ENCODE peak calls at places on chromosomes 2 and 18, in seven cellular contexts. One of them, this sample, is unnamed.

GRCh38 chr2:44635725-44636124 is 274.0 kb downstream of the CAMKMT start:
- DNase-seq in activated T-cell treated with anti-CD3 and anti-CD28 coated beads, Interleukin-2, amount 50 U/mL, for 4 hours: no peak
- DNase-seq in right cardiac atrium: no peak
- DNase-seq in A172: no peak
- DNase-seq in NCI-H1048: no peak
- DNase-seq in epithelial cell of esophagus: peak
- DNase-seq in OCI-LY7: no peak
- DNase-seq in this sample: peak

GRCh38 chr18:24659837-24660720 is 199.6 kb downstream of the HRH4 start:
- DNase-seq in activated T-cell treated with anti-CD3 and anti-CD28 coated beads, Interleukin-2, amount 50 U/mL, for 4 hours: no peak
- DNase-seq in right cardiac atrium: peak
- DNase-seq in A172: no peak
- DNase-seq in NCI-H1048: no peak
- DNase-seq in epithelial cell of esophagus: no peak
- DNase-seq in OCI-LY7: peak
- DNase-seq in this sample: no peak

GRCh38 chr18:54946149-54946581 is 13.1 kb downstream of the CCDC68 start:
- DNase-seq in activated T-cell treated with anti-CD3 and anti-CD28 coated beads, Interleukin-2, amount 50 U/mL, for 4 hours: no peak
- DNase-seq in right cardiac atrium: peak
- DNase-seq in A172: peak
- DNase-seq in NCI-H1048: no peak
- DNase-seq in epithelial cell of esophagus: peak
- DNase-seq in OCI-LY7: no peak
- DNase-seq in this sample: peak

GRCh38 chr2:143223556-143223955 is 94.3 kb downstream of the ARHGAP15 start:
- DNase-seq in activated T-cell treated with anti-CD3 and anti-CD28 coated beads, Interleukin-2, amount 50 U/mL, for 4 hours: no peak
- DNase-seq in right cardiac atrium: no peak
- DNase-seq in A172: no peak
- DNase-seq in NCI-H1048: no peak
- DNase-seq in epithelial cell of esophagus: no peak
- DNase-seq in OCI-LY7: no peak
- DNase-seq in this sample: no peak

GRCh38 chr2:120734930-120735611 is 597 bp upstream of the GLI2 start:
- DNase-seq in activated T-cell treated with anti-CD3 and anti-CD28 coated beads, Interleukin-2, amount 50 U/mL, for 4 hours: no peak
- DNase-seq in right cardiac atrium: no peak
- DNase-seq in A172: no peak
- DNase-seq in NCI-H1048: no peak
- DNase-seq in epithelial cell of esophagus: no peak
- DNase-seq in OCI-LY7: no peak
- DNase-seq in this sample: no peak

GRCh38 chr2:102841107-102841840 is 79.4 kb downstream of the TMEM182 start:
- DNase-seq in activated T-cell treated with anti-CD3 and anti-CD28 coated beads, Interleukin-2, amount 50 U/mL, for 4 hours: no peak
- DNase-seq in right cardiac atrium: peak
- DNase-seq in A172: peak
- DNase-seq in NCI-H1048: no peak
- DNase-seq in epithelial cell of esophagus: peak
- DNase-seq in OCI-LY7: peak
- DNase-seq in this sample: peak

GRCh38 chr2:15725101-15725787 is 133.6 kb downstream of the DDX1 start:
- DNase-seq in activated T-cell treated with anti-CD3 and anti-CD28 coated beads, Interleukin-2, amount 50 U/mL, for 4 hours: no peak
- DNase-seq in right cardiac atrium: no peak
- DNase-seq in A172: no peak
- DNase-seq in NCI-H1048: no peak
- DNase-seq in epithelial cell of esophagus: no peak
- DNase-seq in OCI-LY7: no peak
- DNase-seq in this sample: no peak

GRCh38 chr18:44682181-44682870 is 1.6 kb downstream of the SETBP1 start:
- DNase-seq in activated T-cell treated with anti-CD3 and anti-CD28 coated beads, Interleukin-2, amount 50 U/mL, for 4 hours: no peak
- DNase-seq in right cardiac atrium: peak
- DNase-seq in A172: no peak
- DNase-seq in NCI-H1048: no peak
- DNase-seq in epithelial cell of esophagus: peak
- DNase-seq in OCI-LY7: no peak
- DNase-seq in this sample: peak

GRCh38 chr2:108169982-108170625 is 69.7 kb upstream of the SULT1C3 start:
- DNase-seq in activated T-cell treated with anti-CD3 and anti-CD28 coated beads, Interleukin-2, amount 50 U/mL, for 4 hours: no peak
- DNase-seq in right cardiac atrium: no peak
- DNase-seq in A172: peak
- DNase-seq in NCI-H1048: no peak
- DNase-seq in epithelial cell of esophagus: peak
- DNase-seq in OCI-LY7: peak
- DNase-seq in this sample: peak

This sample was measured in bronchial epithelial cell.